ENCODE peak calls at places on chromosomes 3 and 15, in eight cellular contexts. Z is H1, N is GM12878, U is stomach, A is body of pancreas, K is gastrocnemius medialis, B is heart left ventricle, T is tibial nerve. M is an unnamed sample.

GRCh38 chr3:12662593-12663310 is 1.2 kb downstream of the RAF1 start:
- DNase-seq in K (peak), B (peak), N (no peak), U (peak), T (no peak), A (peak), Z (no peak), M (peak)

GRCh38 chr3:126152458-126152857 is 27.9 kb downstream of the ALDH1L1 start:
- DNase-seq in N (no peak), Z (no peak), A (no peak), U (no peak), T (no peak), K (no peak), B (no peak), M (no peak)

GRCh38 chr15:61623746-61624145 is 394.6 kb upstream of the RORA start:
- DNase-seq in A (no peak), N (no peak), K (peak), B (no peak), T (no peak), Z (no peak), U (no peak), M (no peak)

GRCh38 chr3:119206611-119207511 is 33.5 kb downstream of the UPK1B start:
- DNase-seq in T (no peak), Z (peak), A (peak), B (no peak), K (no peak), N (no peak), U (no peak), M (no peak)

GRCh38 chr3:46454209-46454595 is 10.5 kb downstream of the LTF start:
- DNase-seq in T (no peak), U (no peak), Z (no peak), A (no peak), N (no peak), B (no peak), K (no peak), M (no peak)

GRCh38 chr3:74789111-74789510 is 174.7 kb upstream of the CNTN3 start:
- DNase-seq in B (no peak), N (no peak), K (no peak), A (no peak), T (no peak), Z (no peak), U (no peak), M (no peak)

GRCh38 chr15:47726399-47726823 is 9.1 kb downstream of the SEMA6D start:
- DNase-seq in T (no peak), B (no peak), N (no peak), K (no peak), Z (no peak), U (no peak), A (no peak), M (no peak)

GRCh38 chr3:158846803-158847465 is 45.1 kb downstream of the MFSD1 start:
- DNase-seq in B (no peak), Z (no peak), T (no peak), U (no peak), A (no peak), N (peak), K (no peak), M (no peak)

GRCh38 chr15:56758770-56759449 is 25.6 kb upstream of the ZNF280D start:
- DNase-seq in K (no peak), B (no peak), U (no peak), A (no peak), N (no peak), Z (no peak), T (no peak), M (peak)

GRCh38 chr3:114452176-114452744 is 158.4 kb downstream of the TIGIT start:
- DNase-seq in A (no peak), N (no peak), T (no peak), U (no peak), K (no peak), B (no peak), Z (no peak), M (no peak)

GRCh38 chr15:85485956-85486567 is 105.7 kb downstream of the AKAP13 start:
- DNase-seq in K (peak), Z (peak), A (peak), T (no peak), U (peak), N (peak), B (no peak), M (peak)

GRCh38 chr15:40285151-40285898 is 2.5 kb upstream of the ANKRD63 start:
- DNase-seq in Z (no peak), U (no peak), N (no peak), A (no peak), K (no peak), T (no peak), B (no peak), M (no peak)

GRCh38 chr3:66303556-66303955 is 82.8 kb downstream of the SLC25A26 start:
- DNase-seq in T (no peak), U (no peak), K (no peak), A (no peak), B (no peak), Z (no peak), N (no peak), M (no peak)

GRCh38 chr3:8191406-8191805 is 310.2 kb upstream of the LMCD1 start:
- DNase-seq in N (no peak), T (no peak), B (no peak), K (no peak), A (no peak), Z (no peak), U (no peak), M (no peak)

GRCh38 chr3:11306815-11307589 is 34.8 kb downstream of the ATG7 start:
- DNase-seq in K (no peak), U (no peak), B (no peak), N (no peak), A (no peak), Z (no peak), T (no peak), M (no peak)

GRCh38 chr3:76403556-76403955 is 618.2 kb upstream of the ZNF717 start:
- DNase-seq in A (no peak), U (no peak), N (no peak), Z (no peak), B (no peak), K (no peak), T (no peak), M (no peak)

GRCh38 chr3:20023663-20024417 is 11.8 kb upstream of the PP2D1 start:
- DNase-seq in K (peak), T (no peak), Z (no peak), B (no peak), N (no peak), A (no peak), U (peak), M (peak)

GRCh38 chr3:9248232-9249191 is 934 bp downstream of the SRGAP3 start:
- DNase-seq in K (no peak), N (no peak), Z (no peak), U (peak), B (no peak), T (no peak), A (no peak), M (no peak)

GRCh38 chr3:61858054-61858453 is 296.7 kb downstream of the PTPRG start:
- DNase-seq in A (no peak), B (no peak), Z (no peak), K (no peak), U (no peak), T (no peak), N (no peak), M (no peak)

GRCh38 chr3:160885791-160886286 is 129.8 kb downstream of the PPM1L start:
- DNase-seq in K (peak), B (peak), N (peak), Z (no peak), T (peak), U (peak), A (peak), M (no peak)

GRCh38 chr15:39593071-39594055 is 12.5 kb downstream of the THBS1 start:
- DNase-seq in U (no peak), Z (no peak), B (no peak), A (no peak), N (no peak), K (no peak), T (no peak), M (no peak)

GRCh38 chr3:159266779-159267178 is 464.9 kb downstream of the MFSD1 start:
- DNase-seq in Z (peak), T (no peak), U (no peak), K (no peak), B (no peak), A (no peak), N (no peak), M (peak)

GRCh38 chr3:155790272-155790918 is 15.7 kb downstream of the C3orf33 start:
- DNase-seq in Z (no peak), U (no peak), N (no peak), B (no peak), A (no peak), K (no peak), T (no peak), M (peak)

GRCh38 chr3:139339219-139339906 is 4.5 kb upstream of the MRPS22 start:
- DNase-seq in T (no peak), A (no peak), N (no peak), Z (no peak), B (no peak), U (no peak), K (no peak), M (peak)

GRCh38 chr3:54146383-54147239 is 24.3 kb downstream of the CACNA2D3 start:
- DNase-seq in B (peak), U (peak), A (peak), T (no peak), K (peak), Z (peak), N (no peak), M (peak)

GRCh38 chr3:46574263-46574662 is 8.2 kb upstream of the LRRC2 start:
- DNase-seq in Z (no peak), A (no peak), N (no peak), B (no peak), T (no peak), K (no peak), U (no peak), M (no peak)

GRCh38 chr3:148707596-148708386 is 10.1 kb downstream of the AGTR1 start:
- DNase-seq in A (no peak), T (no peak), Z (no peak), U (no peak), K (no peak), B (no peak), N (no peak), M (no peak)

GRCh38 chr15:74449643-74450205 is 11.2 kb downstream of the UBL7 start:
- DNase-seq in N (no peak), T (no peak), B (no peak), U (no peak), A (no peak), Z (no peak), K (no peak), M (no peak)

DNA sequence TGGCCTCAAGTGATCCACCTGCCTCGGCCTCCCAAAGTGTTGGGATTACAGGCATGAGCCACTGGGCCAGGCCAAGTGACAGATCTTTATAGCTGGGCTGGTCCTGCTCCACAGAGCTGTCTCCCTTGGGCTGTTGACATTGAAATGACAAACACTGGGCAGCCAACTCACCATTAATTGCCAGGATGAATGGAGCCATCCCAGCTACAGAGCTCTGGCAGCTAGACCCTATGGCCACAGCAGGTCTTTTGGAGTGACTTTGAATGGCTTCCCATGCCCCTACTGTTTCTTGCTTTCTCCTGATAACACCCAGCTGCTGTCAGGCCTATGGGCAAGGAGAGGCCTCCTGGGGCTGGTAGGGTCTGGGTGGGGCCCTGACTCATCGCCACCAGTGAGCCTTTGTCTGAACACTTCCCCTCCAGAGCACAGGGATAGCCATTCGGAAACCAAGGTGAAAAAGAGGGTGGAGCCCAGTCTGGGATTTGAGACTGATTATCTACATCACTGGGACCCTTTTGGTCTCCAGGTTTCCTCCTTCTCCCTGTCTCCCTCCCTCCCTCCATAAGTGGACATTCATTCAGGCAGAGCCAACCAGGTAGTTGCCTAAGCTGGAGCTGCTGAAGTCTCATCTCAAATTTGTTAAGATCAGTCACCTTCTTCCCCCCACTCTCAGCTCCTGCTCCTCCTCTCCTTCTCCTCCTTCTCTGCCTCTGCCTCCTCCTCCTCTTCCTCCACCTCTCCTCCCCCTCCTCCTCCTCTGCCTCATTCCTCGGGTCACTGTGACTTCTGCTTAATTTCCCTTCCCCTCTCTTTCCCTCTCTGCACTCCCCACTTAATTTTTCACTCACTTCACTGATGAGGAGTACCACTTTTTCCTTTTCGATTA is 34.0 kb downstream of the BHLHE40 start:
- DNase-seq in U (peak), Z (no peak), K (no peak), B (no peak), T (no peak), A (no peak), N (no peak), M (peak)
- TF ChIP-seq POLR2A in U (no peak), Z (no peak), K (no peak), B (no peak), T (no peak), A (no peak), N (no peak), M (peak)

DNA sequence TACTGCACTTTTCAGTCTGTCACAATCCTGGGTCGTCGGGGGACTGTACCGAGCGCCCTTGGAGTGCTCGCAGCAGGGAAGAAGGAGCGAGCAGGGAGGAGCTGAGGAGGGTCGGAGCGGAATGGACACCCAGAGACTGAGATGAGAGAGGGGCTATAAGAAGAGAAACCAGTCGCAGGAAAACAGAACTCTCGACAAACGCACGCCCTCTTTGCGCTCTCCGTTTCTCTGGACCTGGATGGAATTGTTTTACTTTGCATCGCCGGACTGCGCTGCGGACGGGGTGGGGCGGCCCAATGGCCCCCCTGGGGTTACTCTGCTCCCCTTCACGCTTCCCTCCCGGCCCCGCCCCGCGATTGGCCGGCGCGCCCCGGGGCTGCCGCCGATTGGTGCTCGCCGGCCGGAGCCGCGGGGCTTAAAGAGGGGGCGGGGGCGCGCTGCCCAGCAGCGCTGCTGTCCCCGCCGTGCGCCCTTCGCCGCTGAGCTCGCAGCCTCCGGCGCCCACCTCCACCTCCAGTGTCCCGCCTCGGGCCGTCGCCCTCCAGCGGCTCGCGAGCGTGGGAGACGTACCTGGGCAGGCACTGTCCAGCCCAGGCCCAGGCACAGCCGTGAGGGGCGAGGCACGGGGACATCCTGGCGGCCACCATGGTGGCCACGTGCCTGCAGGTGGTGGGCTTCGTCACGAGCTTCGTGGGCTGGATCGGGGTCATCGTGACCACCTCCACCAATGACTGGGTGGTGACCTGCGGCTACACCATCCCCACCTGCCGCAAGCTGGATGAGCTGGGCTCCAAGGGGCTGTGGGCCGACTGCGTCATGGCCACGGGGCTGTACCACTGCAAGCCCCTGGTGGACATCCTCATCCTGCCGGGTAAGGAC is at the start of gene CLDN11:
- DNase-seq in K (no peak), N (no peak), T (peak), B (peak), Z (peak), A (no peak), U (no peak), M (peak)
- TF ChIP-seq POLR2A in K (no peak), N (no peak), T (peak), B (no peak), Z (no peak), A (no peak), U (no peak), M (no peak)

GRCh38 chr15:66497502-66498455 is at the start of gene SNAPC5:
- DNase-seq in T (peak), Z (peak), A (peak), U (peak), K (peak), N (peak), B (peak), M (peak)

GRCh38 chr15:66496951-66497501 is 536 bp downstream of the SNAPC5 start:
- DNase-seq in K (no peak), A (peak), N (no peak), Z (no peak), T (no peak), U (no peak), B (no peak), M (no peak)

GRCh38 chr15:66498501-66499386 is 1.2 kb upstream of the SNAPC5 start:
- DNase-seq in N (no peak), Z (no peak), A (no peak), U (no peak), T (no peak), K (no peak), B (no peak), M (peak)

GRCh38 chr15:66491846-66492245 is 5.7 kb downstream of the SNAPC5 start:
- DNase-seq in U (no peak), K (no peak), A (no peak), Z (no peak), T (no peak), N (no peak), B (no peak), M (no peak)

GRCh38 chr15:66494262-66494661 is 3.3 kb downstream of the SNAPC5 start:
- DNase-seq in K (no peak), Z (no peak), U (no peak), N (no peak), B (no peak), T (no peak), A (no peak), M (no peak)
- TF ChIP-seq POLR2A in K (no peak), Z (no peak), U (no peak), N (no peak), B (no peak), T (no peak), A (no peak), M (no peak)

GRCh38 chr3:127620637-127621375 is 8.2 kb upstream of the PODXL2 start:
- DNase-seq in K (no peak), T (no peak), U (no peak), A (no peak), B (no peak), N (no peak), Z (no peak), M (no peak)

GRCh38 chr3:127622031-127622430 is 7.0 kb upstream of the PODXL2 start:
- DNase-seq in T (no peak), Z (no peak), N (no peak), U (no peak), A (no peak), B (no peak), K (no peak), M (no peak)

GRCh38 chr3:127618891-127619290 is 10.1 kb upstream of the PODXL2 start:
- DNase-seq in N (no peak), K (no peak), Z (no peak), U (no peak), A (no peak), B (no peak), T (no peak), M (no peak)

GRCh38 chr3:127624074-127624473 is 4.9 kb upstream of the PODXL2 start:
- DNase-seq in K (no peak), N (no peak), Z (no peak), B (no peak), U (no peak), A (no peak), T (no peak), M (no peak)

DNA sequence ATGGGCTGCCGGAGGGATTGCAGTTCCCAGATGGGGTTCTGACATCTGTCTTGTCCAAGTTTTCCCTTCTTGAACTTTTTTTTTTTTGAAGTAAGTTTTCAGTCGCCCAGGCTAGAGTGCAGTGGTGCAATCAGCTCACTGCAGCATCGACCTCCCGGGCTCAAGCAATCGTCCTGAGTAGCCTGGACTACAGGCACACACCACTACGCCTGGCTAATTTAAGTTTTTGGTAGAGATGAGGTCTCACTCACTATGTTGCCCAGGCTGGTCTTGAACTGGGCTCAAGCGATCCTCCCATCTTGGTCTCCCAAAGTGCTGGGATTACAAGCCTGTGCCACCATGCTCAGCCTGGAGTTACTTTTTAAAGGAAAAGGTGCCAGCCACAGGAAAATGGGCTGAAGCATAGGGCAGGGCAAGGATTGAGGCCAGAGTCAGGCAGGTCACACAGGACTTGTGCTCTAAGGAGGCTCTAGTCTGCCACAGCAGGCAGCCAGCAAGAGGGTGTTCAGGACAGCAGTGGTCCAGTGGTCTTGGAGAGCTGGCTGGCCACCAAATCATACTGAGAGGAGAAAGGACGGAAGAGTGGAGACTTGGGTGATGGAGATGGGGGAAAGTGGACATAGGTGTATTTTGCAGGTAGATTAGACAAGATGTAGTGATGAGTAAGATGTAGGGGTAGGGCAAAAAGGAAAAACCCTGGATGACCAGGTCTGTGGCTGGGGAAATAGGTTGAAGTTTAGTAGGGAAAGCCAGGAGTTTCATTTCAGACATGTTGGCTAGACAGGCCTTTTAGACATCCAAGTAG is 6.0 kb upstream of the PODXL2 start:
- DNase-seq in K (no peak), A (no peak), Z (no peak), T (no peak), U (no peak), B (no peak), N (no peak), M (no peak)
- TF ChIP-seq POLR2A in K (no peak), A (no peak), Z (no peak), T (no peak), U (no peak), B (no peak), N (no peak), M (no peak)